ENCODE peak calls at places on chromosome 5, in five cellular contexts. One of them, this sample, is unnamed.
A peak's percentile ranks its signal among the peaks of the same experiment; 100 is the strongest.

GRCh38 chr5:422323-423232 is 20.4 kb upstream of the EXOC3 start:
- DNase-seq in A549: no peak
- DNase-seq in mesendoderm: no peak
- DNase-seq in uterus: no peak
- DNase-seq in coronary artery: no peak
- DNase-seq in this sample: no peak

GRCh38 chr5:102483736-102484135 is 15.1 kb downstream of the SLCO6A1 start:
- DNase-seq in A549: no peak
- DNase-seq in uterus: no peak
- DNase-seq in mesendoderm: no peak
- DNase-seq in coronary artery: no peak
- DNase-seq in this sample: no peak

GRCh38 chr5:125115180-125115495 is 368.7 kb upstream of the ZNF608 start:
- DNase-seq in coronary artery: no peak
- DNase-seq in A549: no peak
- DNase-seq in uterus: no peak
- DNase-seq in mesendoderm: no peak
- DNase-seq in this sample: no peak

GRCh38 chr5:138641547-138642298 is 66.5 kb upstream of the HSPA9 start:
- DNase-seq in A549: peak; percentile 62
- DNase-seq in uterus: peak; percentile 32
- DNase-seq in coronary artery: no peak
- DNase-seq in mesendoderm: peak; percentile 90
- DNase-seq in this sample: peak; percentile 55

GRCh38 chr5:32542216-32543059 is 42.9 kb upstream of the SUB1 start:
- DNase-seq in A549: no peak
- DNase-seq in uterus: no peak
- DNase-seq in coronary artery: no peak
- DNase-seq in mesendoderm: no peak
- DNase-seq in this sample: no peak

GRCh38 chr5:38598994-38599611 is 42.7 kb upstream of the LIFR start:
- DNase-seq in A549: peak; percentile 34
- DNase-seq in coronary artery: no peak
- DNase-seq in mesendoderm: peak; percentile 87
- DNase-seq in uterus: no peak
- DNase-seq in this sample: no peak

GRCh38 chr5:125038477-125038876 is 292.0 kb upstream of the ZNF608 start:
- DNase-seq in mesendoderm: no peak
- DNase-seq in uterus: no peak
- DNase-seq in coronary artery: no peak
- DNase-seq in A549: no peak
- DNase-seq in this sample: no peak

GRCh38 chr5:28165116-28165515 is 1126.7 kb upstream of the CDH9 start:
- DNase-seq in mesendoderm: peak; percentile 7
- DNase-seq in uterus: no peak
- DNase-seq in coronary artery: no peak
- DNase-seq in A549: no peak
- DNase-seq in this sample: no peak

GRCh38 chr5:150303070-150303595 is 428 bp upstream of the ARSI start:
- DNase-seq in coronary artery: no peak
- DNase-seq in A549: no peak
- DNase-seq in mesendoderm: peak; percentile 61
- DNase-seq in uterus: no peak
- DNase-seq in this sample: no peak

GRCh38 chr5:171533153-171533552 is 113.7 kb downstream of the FGF18 start:
- DNase-seq in coronary artery: no peak
- DNase-seq in uterus: no peak
- DNase-seq in A549: no peak
- DNase-seq in mesendoderm: no peak
- DNase-seq in this sample: no peak

GRCh38 chr5:112711436-112711835 is 26.2 kb upstream of the APC start:
- DNase-seq in mesendoderm: peak; percentile 89
- DNase-seq in coronary artery: no peak
- DNase-seq in uterus: no peak
- DNase-seq in A549: no peak
- DNase-seq in this sample: no peak

GRCh38 chr5:96601811-96602244 is 60.3 kb upstream of the CAST start:
- DNase-seq in mesendoderm: peak; percentile 73
- DNase-seq in coronary artery: no peak
- DNase-seq in uterus: peak; percentile 20
- DNase-seq in A549: peak; percentile 68
- DNase-seq in this sample: peak; percentile 48

GRCh38 chr5:113095831-113096230 is 119.2 kb downstream of the DCP2 start:
- DNase-seq in A549: no peak
- DNase-seq in coronary artery: no peak
- DNase-seq in uterus: no peak
- DNase-seq in mesendoderm: no peak
- DNase-seq in this sample: no peak

GRCh38 chr5:135574493-135574892 is 4.3 kb downstream of the CXCL14 start:
- DNase-seq in uterus: no peak
- DNase-seq in A549: no peak
- DNase-seq in coronary artery: no peak
- DNase-seq in mesendoderm: no peak
- DNase-seq in this sample: no peak

GRCh38 chr5:145825751-145826180 is 9.4 kb downstream of the PRELID2 start:
- DNase-seq in coronary artery: no peak
- DNase-seq in A549: peak; percentile 28
- DNase-seq in uterus: no peak
- DNase-seq in mesendoderm: peak; percentile 61
- DNase-seq in this sample: peak; percentile 16

GRCh38 chr5:124102491-124102890 is 590.5 kb downstream of the CSNK1G3 start:
- DNase-seq in mesendoderm: no peak
- DNase-seq in A549: no peak
- DNase-seq in uterus: no peak
- DNase-seq in coronary artery: no peak
- DNase-seq in this sample: no peak

GRCh38 chr5:164252-164651 is 27.0 kb upstream of the LRRC14B start:
- DNase-seq in mesendoderm: no peak
- DNase-seq in A549: no peak
- DNase-seq in uterus: no peak
- DNase-seq in coronary artery: no peak
- DNase-seq in this sample: no peak

GRCh38 chr5:78699565-78700143 is 51.1 kb upstream of the LHFPL2 start:
- DNase-seq in coronary artery: no peak
- DNase-seq in mesendoderm: peak; percentile 50
- DNase-seq in uterus: no peak
- DNase-seq in A549: peak; percentile 76
- DNase-seq in this sample: no peak

GRCh38 chr5:142506046-142506445 is 179.8 kb downstream of the FGF1 start:
- DNase-seq in A549: no peak
- DNase-seq in mesendoderm: no peak
- DNase-seq in uterus: no peak
- DNase-seq in coronary artery: no peak
- DNase-seq in this sample: no peak

GRCh38 chr5:100683881-100684280 is 148.7 kb downstream of the FAM174A start:
- DNase-seq in uterus: no peak
- DNase-seq in coronary artery: no peak
- DNase-seq in A549: no peak
- DNase-seq in mesendoderm: no peak
- DNase-seq in this sample: no peak

GRCh38 chr5:14705556-14705955 is 41.0 kb downstream of the OTULIN start:
- DNase-seq in uterus: no peak
- DNase-seq in A549: no peak
- DNase-seq in coronary artery: no peak
- DNase-seq in mesendoderm: no peak
- DNase-seq in this sample: no peak

GRCh38 chr5:132269635-132270344 is 12.3 kb downstream of the PDLIM4 start:
- DNase-seq in uterus: no peak
- DNase-seq in coronary artery: no peak
- DNase-seq in mesendoderm: no peak
- DNase-seq in A549: no peak
- DNase-seq in this sample: no peak

GRCh38 chr5:107393846-107394245 is 276.9 kb downstream of the EFNA5 start:
- DNase-seq in mesendoderm: no peak
- DNase-seq in uterus: no peak
- DNase-seq in coronary artery: no peak
- DNase-seq in A549: no peak
- DNase-seq in this sample: no peak

GRCh38 chr5:86565197-86565789 is 52.4 kb upstream of the COX7C start:
- DNase-seq in A549: no peak
- DNase-seq in uterus: no peak
- DNase-seq in coronary artery: no peak
- DNase-seq in mesendoderm: no peak
- DNase-seq in this sample: no peak

GRCh38 chr5:14112998-14113652 is 30.0 kb upstream of the TRIO start:
- DNase-seq in uterus: no peak
- DNase-seq in mesendoderm: peak; percentile 58
- DNase-seq in coronary artery: no peak
- DNase-seq in A549: no peak
- DNase-seq in this sample: no peak

GRCh38 chr5:5025774-5026406 is 114.2 kb upstream of the ADAMTS16 start:
- DNase-seq in coronary artery: no peak
- DNase-seq in A549: no peak
- DNase-seq in uterus: no peak
- DNase-seq in mesendoderm: no peak
- DNase-seq in this sample: no peak

GRCh38 chr5:82057051-82057450 is 85.2 kb downstream of the ATG10 start:
- DNase-seq in coronary artery: no peak
- DNase-seq in uterus: no peak
- DNase-seq in mesendoderm: no peak
- DNase-seq in A549: no peak
- DNase-seq in this sample: no peak

GRCh38 chr5:32760091-32760509 is 49.0 kb downstream of the NPR3 start:
- DNase-seq in mesendoderm: peak; percentile 15
- DNase-seq in A549: peak; percentile 41
- DNase-seq in coronary artery: no peak
- DNase-seq in uterus: no peak
- DNase-seq in this sample: no peak

GRCh38 chr5:11888221-11888620 is 16.0 kb downstream of the CTNND2 start:
- DNase-seq in coronary artery: no peak
- DNase-seq in mesendoderm: no peak
- DNase-seq in A549: no peak
- DNase-seq in uterus: no peak
- DNase-seq in this sample: no peak

GRCh38 chr5:144844086-144844485 is 673.4 kb downstream of the KCTD16 start:
- DNase-seq in coronary artery: no peak
- DNase-seq in A549: no peak
- DNase-seq in uterus: no peak
- DNase-seq in mesendoderm: no peak
- DNase-seq in this sample: no peak

GRCh38 chr5:142722146-142722545 is 36.3 kb upstream of the FGF1 start:
- DNase-seq in uterus: no peak
- DNase-seq in coronary artery: no peak
- DNase-seq in A549: no peak
- DNase-seq in mesendoderm: no peak
- DNase-seq in this sample: no peak

GRCh38 chr5:137040641-137041340 is 458.3 kb downstream of the SPOCK1 start:
- DNase-seq in uterus: no peak
- DNase-seq in mesendoderm: no peak
- DNase-seq in A549: no peak
- DNase-seq in coronary artery: no peak
- DNase-seq in this sample: no peak

GRCh38 chr5:22088517-22088916 is 764.6 kb downstream of the CDH12 start:
- DNase-seq in coronary artery: no peak
- DNase-seq in uterus: no peak
- DNase-seq in mesendoderm: no peak
- DNase-seq in A549: no peak
- DNase-seq in this sample: no peak
- H3K4me3 ChIP-seq in coronary artery: no peak overlapping the region
- H3K4me3 ChIP-seq in uterus: no peak overlapping the region
- H3K4me3 ChIP-seq in mesendoderm: no peak overlapping the region
- H3K4me3 ChIP-seq in A549: no peak overlapping the region
- H3K4me3 ChIP-seq in this sample: no peak overlapping the region

GRCh38 chr5:72621576-72621975 is 114.4 kb upstream of the ZNF366 start:
- DNase-seq in mesendoderm: no peak
- DNase-seq in A549: no peak
- DNase-seq in uterus: no peak
- DNase-seq in coronary artery: no peak
- DNase-seq in this sample: no peak
- H3K4me3 ChIP-seq in mesendoderm: no peak overlapping the region
- H3K4me3 ChIP-seq in A549: no peak overlapping the region
- H3K4me3 ChIP-seq in uterus: no peak overlapping the region
- H3K4me3 ChIP-seq in coronary artery: no peak overlapping the region
- H3K4me3 ChIP-seq in this sample: no peak overlapping the region

DNA sequence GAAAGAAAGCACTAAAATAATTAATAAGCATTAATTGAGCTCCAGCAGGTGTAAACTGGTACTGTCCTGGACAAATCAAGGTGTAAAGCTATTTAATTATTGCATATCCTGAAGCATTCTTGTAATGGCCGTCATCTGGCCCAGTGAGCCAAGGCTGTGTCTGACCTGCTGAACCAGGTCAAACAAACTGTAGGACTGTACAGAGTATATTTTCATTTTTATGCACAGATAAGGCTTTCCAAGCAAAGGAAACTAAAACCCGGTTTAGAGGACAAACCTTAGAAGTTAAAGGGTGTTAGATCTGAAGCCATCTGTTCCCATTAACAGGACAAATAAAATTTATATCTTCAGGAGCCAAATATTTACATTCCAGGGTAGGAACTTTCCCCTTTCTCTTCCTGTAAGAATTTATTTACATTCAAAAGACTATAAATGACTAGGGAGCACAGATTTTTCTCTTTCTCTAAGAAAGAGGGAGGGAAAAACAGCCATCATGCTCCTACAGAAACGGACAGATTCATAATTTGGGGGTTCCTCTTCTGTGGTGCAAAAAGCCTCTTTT is 69.8 kb downstream of the ESM1 start:
- DNase-seq in uterus: no peak
- DNase-seq in mesendoderm: no peak
- DNase-seq in A549: no peak
- DNase-seq in coronary artery: no peak
- DNase-seq in this sample: no peak
- H3K4me3 ChIP-seq in uterus: no peak overlapping the region
- H3K4me3 ChIP-seq in mesendoderm: no peak overlapping the region
- H3K4me3 ChIP-seq in A549: no peak overlapping the region
- H3K4me3 ChIP-seq in coronary artery: no peak overlapping the region
- H3K4me3 ChIP-seq in this sample: no peak overlapping the region

DNA sequence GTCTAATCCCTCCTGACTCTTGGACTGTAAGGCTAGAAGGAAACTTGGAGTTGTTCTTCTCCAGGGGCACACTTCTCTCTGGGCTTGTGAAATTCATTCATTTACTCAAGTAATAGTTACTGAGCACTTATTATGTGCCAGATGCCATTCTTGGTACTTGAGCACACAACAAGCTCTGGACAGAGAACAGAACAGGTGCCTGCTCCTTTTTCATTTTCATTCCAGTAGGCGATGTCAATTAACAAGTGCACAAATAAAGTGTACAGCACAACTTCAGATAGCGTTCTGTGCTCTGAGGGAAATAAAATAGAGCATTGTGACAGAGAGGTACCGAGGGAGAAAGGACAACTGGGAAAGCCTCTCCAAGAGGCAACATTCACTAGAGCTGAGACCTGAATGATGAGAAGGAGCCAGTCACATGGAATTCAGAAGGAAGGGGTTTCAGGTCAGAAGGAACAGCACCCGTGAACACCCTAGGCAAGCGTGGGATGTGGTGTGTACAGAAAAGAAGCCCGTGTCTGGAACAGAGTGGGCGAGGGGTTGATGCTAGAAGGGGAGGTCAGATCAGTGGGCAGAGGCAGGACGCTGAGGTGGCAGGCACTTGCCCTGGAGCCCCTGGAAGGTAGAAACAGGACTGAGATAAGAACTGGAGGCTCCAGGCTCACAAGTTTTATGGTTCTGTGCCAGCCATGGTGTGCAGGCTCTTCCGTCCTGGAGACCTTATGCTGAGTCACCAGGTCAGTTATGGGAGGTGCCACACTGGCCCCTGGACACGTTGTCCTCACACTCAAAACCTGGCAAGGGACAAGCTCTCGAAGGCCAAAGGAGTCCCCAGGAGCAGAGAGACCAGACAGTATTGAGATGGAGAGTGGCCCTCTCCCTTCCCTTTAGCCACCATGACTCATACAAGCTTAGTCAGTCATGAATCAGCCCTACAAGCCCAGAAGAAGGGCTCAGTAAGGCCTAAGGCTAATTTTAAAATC is 7.2 kb upstream of the ABLIM3 start:
- DNase-seq in uterus: peak; percentile 23
- DNase-seq in coronary artery: no peak
- DNase-seq in A549: peak; percentile 72
- DNase-seq in mesendoderm: no peak
- DNase-seq in this sample: no peak
- H3K4me3 ChIP-seq in uterus: no peak overlapping the region
- H3K4me3 ChIP-seq in coronary artery: no peak overlapping the region
- H3K4me3 ChIP-seq in A549: no peak overlapping the region
- H3K4me3 ChIP-seq in mesendoderm: no peak overlapping the region
- H3K4me3 ChIP-seq in this sample: no peak overlapping the region